ENCODE peak calls at places on chromosomes 3 and 15, in nine cellular contexts. One of them, this sample, is unnamed.

GRCh38 chr3:14125193-14126016 is 553 bp downstream of the TMEM43 start:
- DNase-seq in endothelial cell: peak
- DNase-seq in NCI-H1105 treated with DMSO at 0.1 percent for 48 hours: peak
- DNase-seq in fibroblast of gingiva: peak
- DNase-seq in caudate nucleus: no peak
- DNase-seq in activated CD4-positive, alpha-beta T cell treated with anti-CD3 and anti-CD28 coated beads, Interleukin-2, amount 10 ng/mL, durations not matched to agents 7 days and 5 days: peak
- DNase-seq in SHP77: no peak
- DNase-seq in iPS-NIHi11: peak
- DNase-seq in hypothalamus: no peak
- DNase-seq in this sample: no peak

GRCh38 chr3:58332575-58333179 is at the start of gene PXK:
- DNase-seq in endothelial cell: peak
- DNase-seq in NCI-H1105 treated with DMSO at 0.1 percent for 48 hours: peak
- DNase-seq in fibroblast of gingiva: peak
- DNase-seq in caudate nucleus: peak
- DNase-seq in activated CD4-positive, alpha-beta T cell treated with anti-CD3 and anti-CD28 coated beads, Interleukin-2, amount 10 ng/mL, durations not matched to agents 7 days and 5 days: peak
- DNase-seq in SHP77: peak
- DNase-seq in iPS-NIHi11: peak
- DNase-seq in hypothalamus: peak
- DNase-seq in this sample: no peak

GRCh38 chr15:87369269-87369668 is 887.3 kb downstream of the NTRK3 start:
- DNase-seq in endothelial cell: no peak
- DNase-seq in NCI-H1105 treated with DMSO at 0.1 percent for 48 hours: no peak
- DNase-seq in fibroblast of gingiva: peak
- DNase-seq in caudate nucleus: no peak
- DNase-seq in activated CD4-positive, alpha-beta T cell treated with anti-CD3 and anti-CD28 coated beads, Interleukin-2, amount 10 ng/mL, durations not matched to agents 7 days and 5 days: no peak
- DNase-seq in SHP77: no peak
- DNase-seq in iPS-NIHi11: no peak
- DNase-seq in hypothalamus: no peak
- DNase-seq in this sample: no peak

GRCh38 chr3:52784021-52784621 is 6.7 kb downstream of the ITIH1 start:
- DNase-seq in endothelial cell: no peak
- DNase-seq in NCI-H1105 treated with DMSO at 0.1 percent for 48 hours: no peak
- DNase-seq in fibroblast of gingiva: no peak
- DNase-seq in caudate nucleus: no peak
- DNase-seq in activated CD4-positive, alpha-beta T cell treated with anti-CD3 and anti-CD28 coated beads, Interleukin-2, amount 10 ng/mL, durations not matched to agents 7 days and 5 days: no peak
- DNase-seq in SHP77: no peak
- DNase-seq in iPS-NIHi11: no peak
- DNase-seq in hypothalamus: no peak
- DNase-seq in this sample: no peak

GRCh38 chr3:31312400-31312799 is 220.3 kb upstream of the STT3B start:
- DNase-seq in endothelial cell: no peak
- DNase-seq in NCI-H1105 treated with DMSO at 0.1 percent for 48 hours: no peak
- DNase-seq in fibroblast of gingiva: no peak
- DNase-seq in caudate nucleus: no peak
- DNase-seq in activated CD4-positive, alpha-beta T cell treated with anti-CD3 and anti-CD28 coated beads, Interleukin-2, amount 10 ng/mL, durations not matched to agents 7 days and 5 days: no peak
- DNase-seq in SHP77: no peak
- DNase-seq in iPS-NIHi11: no peak
- DNase-seq in hypothalamus: no peak
- DNase-seq in this sample: no peak

GRCh38 chr3:101803152-101803782 is 24.3 kb downstream of the NXPE3 start:
- DNase-seq in endothelial cell: peak
- DNase-seq in NCI-H1105 treated with DMSO at 0.1 percent for 48 hours: peak
- DNase-seq in fibroblast of gingiva: peak
- DNase-seq in caudate nucleus: no peak
- DNase-seq in activated CD4-positive, alpha-beta T cell treated with anti-CD3 and anti-CD28 coated beads, Interleukin-2, amount 10 ng/mL, durations not matched to agents 7 days and 5 days: peak
- DNase-seq in SHP77: peak
- DNase-seq in iPS-NIHi11: peak
- DNase-seq in hypothalamus: no peak
- DNase-seq in this sample: peak

GRCh38 chr15:62067448-62068044 is 769 bp downstream of the C2CD4A start:
- DNase-seq in endothelial cell: peak
- DNase-seq in NCI-H1105 treated with DMSO at 0.1 percent for 48 hours: peak
- DNase-seq in fibroblast of gingiva: no peak
- DNase-seq in caudate nucleus: no peak
- DNase-seq in activated CD4-positive, alpha-beta T cell treated with anti-CD3 and anti-CD28 coated beads, Interleukin-2, amount 10 ng/mL, durations not matched to agents 7 days and 5 days: no peak
- DNase-seq in SHP77: no peak
- DNase-seq in iPS-NIHi11: no peak
- DNase-seq in hypothalamus: no peak
- DNase-seq in this sample: no peak

GRCh38 chr15:47514251-47514652 is 203.1 kb upstream of the SEMA6D start:
- DNase-seq in endothelial cell: no peak
- DNase-seq in NCI-H1105 treated with DMSO at 0.1 percent for 48 hours: no peak
- DNase-seq in fibroblast of gingiva: peak
- DNase-seq in caudate nucleus: no peak
- DNase-seq in activated CD4-positive, alpha-beta T cell treated with anti-CD3 and anti-CD28 coated beads, Interleukin-2, amount 10 ng/mL, durations not matched to agents 7 days and 5 days: no peak
- DNase-seq in SHP77: no peak
- DNase-seq in iPS-NIHi11: no peak
- DNase-seq in hypothalamus: no peak
- DNase-seq in this sample: no peak

GRCh38 chr3:104642827-104643226 is 723.9 kb upstream of the ALCAM start:
- DNase-seq in endothelial cell: no peak
- DNase-seq in NCI-H1105 treated with DMSO at 0.1 percent for 48 hours: no peak
- DNase-seq in fibroblast of gingiva: no peak
- DNase-seq in caudate nucleus: no peak
- DNase-seq in activated CD4-positive, alpha-beta T cell treated with anti-CD3 and anti-CD28 coated beads, Interleukin-2, amount 10 ng/mL, durations not matched to agents 7 days and 5 days: no peak
- DNase-seq in SHP77: no peak
- DNase-seq in iPS-NIHi11: no peak
- DNase-seq in hypothalamus: no peak
- DNase-seq in this sample: no peak

GRCh38 chr15:69305204-69305931 is 6.7 kb downstream of the PAQR5 start:
- DNase-seq in endothelial cell: no peak
- DNase-seq in NCI-H1105 treated with DMSO at 0.1 percent for 48 hours: no peak
- DNase-seq in fibroblast of gingiva: peak
- DNase-seq in caudate nucleus: no peak
- DNase-seq in activated CD4-positive, alpha-beta T cell treated with anti-CD3 and anti-CD28 coated beads, Interleukin-2, amount 10 ng/mL, durations not matched to agents 7 days and 5 days: no peak
- DNase-seq in SHP77: no peak
- DNase-seq in iPS-NIHi11: no peak
- DNase-seq in hypothalamus: no peak
- DNase-seq in this sample: no peak

GRCh38 chr15:98845138-98845884 is 162.3 kb downstream of the PGPEP1L start:
- DNase-seq in endothelial cell: no peak
- DNase-seq in NCI-H1105 treated with DMSO at 0.1 percent for 48 hours: no peak
- DNase-seq in fibroblast of gingiva: no peak
- DNase-seq in caudate nucleus: no peak
- DNase-seq in activated CD4-positive, alpha-beta T cell treated with anti-CD3 and anti-CD28 coated beads, Interleukin-2, amount 10 ng/mL, durations not matched to agents 7 days and 5 days: no peak
- DNase-seq in SHP77: no peak
- DNase-seq in iPS-NIHi11: no peak
- DNase-seq in hypothalamus: no peak
- DNase-seq in this sample: no peak

GRCh38 chr15:82091636-82092140 is 45.9 kb upstream of the MEX3B start:
- DNase-seq in endothelial cell: no peak
- DNase-seq in NCI-H1105 treated with DMSO at 0.1 percent for 48 hours: no peak
- DNase-seq in fibroblast of gingiva: no peak
- DNase-seq in caudate nucleus: no peak
- DNase-seq in activated CD4-positive, alpha-beta T cell treated with anti-CD3 and anti-CD28 coated beads, Interleukin-2, amount 10 ng/mL, durations not matched to agents 7 days and 5 days: no peak
- DNase-seq in SHP77: no peak
- DNase-seq in iPS-NIHi11: no peak
- DNase-seq in hypothalamus: no peak
- DNase-seq in this sample: no peak

GRCh38 chr15:29871401-29871800 is 49.1 kb upstream of the TJP1 start:
- DNase-seq in endothelial cell: no peak
- DNase-seq in NCI-H1105 treated with DMSO at 0.1 percent for 48 hours: no peak
- DNase-seq in fibroblast of gingiva: no peak
- DNase-seq in caudate nucleus: no peak
- DNase-seq in activated CD4-positive, alpha-beta T cell treated with anti-CD3 and anti-CD28 coated beads, Interleukin-2, amount 10 ng/mL, durations not matched to agents 7 days and 5 days: no peak
- DNase-seq in SHP77: no peak
- DNase-seq in iPS-NIHi11: no peak
- DNase-seq in hypothalamus: no peak
- DNase-seq in this sample: no peak

GRCh38 chr3:101195951-101196713 is 124.2 kb downstream of the IMPG2 start:
- DNase-seq in endothelial cell: no peak
- DNase-seq in NCI-H1105 treated with DMSO at 0.1 percent for 48 hours: peak
- DNase-seq in fibroblast of gingiva: peak
- DNase-seq in caudate nucleus: no peak
- DNase-seq in activated CD4-positive, alpha-beta T cell treated with anti-CD3 and anti-CD28 coated beads, Interleukin-2, amount 10 ng/mL, durations not matched to agents 7 days and 5 days: no peak
- DNase-seq in SHP77: no peak
- DNase-seq in iPS-NIHi11: peak
- DNase-seq in hypothalamus: no peak
- DNase-seq in this sample: no peak

GRCh38 chr3:167872941-167873340 is 137.4 kb downstream of the SERPINI1 start:
- DNase-seq in endothelial cell: no peak
- DNase-seq in NCI-H1105 treated with DMSO at 0.1 percent for 48 hours: no peak
- DNase-seq in fibroblast of gingiva: no peak
- DNase-seq in caudate nucleus: no peak
- DNase-seq in activated CD4-positive, alpha-beta T cell treated with anti-CD3 and anti-CD28 coated beads, Interleukin-2, amount 10 ng/mL, durations not matched to agents 7 days and 5 days: no peak
- DNase-seq in SHP77: no peak
- DNase-seq in iPS-NIHi11: no peak
- DNase-seq in hypothalamus: no peak
- DNase-seq in this sample: no peak

GRCh38 chr15:89003865-89004725 is 84.2 kb upstream of the ABHD2 start:
- DNase-seq in endothelial cell: peak
- DNase-seq in NCI-H1105 treated with DMSO at 0.1 percent for 48 hours: no peak
- DNase-seq in fibroblast of gingiva: peak
- DNase-seq in caudate nucleus: no peak
- DNase-seq in activated CD4-positive, alpha-beta T cell treated with anti-CD3 and anti-CD28 coated beads, Interleukin-2, amount 10 ng/mL, durations not matched to agents 7 days and 5 days: no peak
- DNase-seq in SHP77: no peak
- DNase-seq in iPS-NIHi11: peak
- DNase-seq in hypothalamus: no peak
- DNase-seq in this sample: no peak

GRCh38 chr15:84833447-84833846 is 16.3 kb downstream of the ALPK3 start:
- DNase-seq in endothelial cell: no peak
- DNase-seq in NCI-H1105 treated with DMSO at 0.1 percent for 48 hours: no peak
- DNase-seq in fibroblast of gingiva: no peak
- DNase-seq in caudate nucleus: no peak
- DNase-seq in activated CD4-positive, alpha-beta T cell treated with anti-CD3 and anti-CD28 coated beads, Interleukin-2, amount 10 ng/mL, durations not matched to agents 7 days and 5 days: no peak
- DNase-seq in SHP77: no peak
- DNase-seq in iPS-NIHi11: no peak
- DNase-seq in hypothalamus: no peak
- DNase-seq in this sample: no peak

This sample was measured in NCI-H2029 treated with DMSO at 0.1 percent for 48 hours.